ENCODE peak calls at places on chromosomes 6 and 20, in four cellular contexts. One of them, this sample, is unnamed.
A peak's percentile ranks its signal among the peaks of the same experiment; 100 is the strongest.

GRCh38 chr6:2111162-2111677 is 134.2 kb downstream of the GMDS start:
- DNase-seq in AG20443: peak; percentile 46
- DNase-seq in OCI-LY7: no peak
- DNase-seq in GM23338: no peak
- DNase-seq in this sample: no peak

GRCh38 chr6:7204726-7205125 is 97.0 kb downstream of the RREB1 start:
- DNase-seq in OCI-LY7: no peak
- DNase-seq in AG20443: peak; percentile 54
- DNase-seq in GM23338: no peak
- DNase-seq in this sample: no peak

GRCh38 chr20:62587757-62588402 is 54.4 kb upstream of the SLCO4A1 start:
- DNase-seq in OCI-LY7: no peak
- DNase-seq in GM23338: peak; percentile 76
- DNase-seq in AG20443: peak; percentile 61
- DNase-seq in this sample: peak; percentile 46

GRCh38 chr6:95294047-95294446 is 283.3 kb upstream of the MANEA start:
- DNase-seq in GM23338: peak; percentile 78
- DNase-seq in AG20443: no peak
- DNase-seq in OCI-LY7: no peak
- DNase-seq in this sample: no peak

GRCh38 chr20:47205577-47206123 is 150.8 kb downstream of the ZMYND8 start:
- DNase-seq in AG20443: peak; percentile 87
- DNase-seq in OCI-LY7: peak; percentile 56
- DNase-seq in GM23338: peak; percentile 74
- DNase-seq in this sample: peak; percentile 64

GRCh38 chr6:138580801-138581200 is 81.5 kb upstream of the NHSL1 start:
- DNase-seq in GM23338: no peak
- DNase-seq in OCI-LY7: no peak
- DNase-seq in AG20443: no peak
- DNase-seq in this sample: no peak

GRCh38 chr20:9919271-9920014 is 80.6 kb upstream of the PAK5 start:
- DNase-seq in GM23338: no peak
- DNase-seq in OCI-LY7: no peak
- DNase-seq in AG20443: no peak
- DNase-seq in this sample: no peak

GRCh38 chr20:53370345-53370961 is 223.2 kb downstream of the ZNF217 start:
- DNase-seq in OCI-LY7: no peak
- DNase-seq in AG20443: no peak
- DNase-seq in GM23338: no peak
- DNase-seq in this sample: no peak

GRCh38 chr6:169722362-169723199 is 1.7 kb downstream of the PHF10 start:
- DNase-seq in GM23338: peak; percentile 66
- DNase-seq in AG20443: peak; percentile 66
- DNase-seq in OCI-LY7: peak; percentile 59
- DNase-seq in this sample: peak; percentile 69

GRCh38 chr6:105363100-105363754 is 39.7 kb downstream of the PREP start:
- DNase-seq in GM23338: peak; percentile 32
- DNase-seq in OCI-LY7: no peak
- DNase-seq in AG20443: peak; percentile 36
- DNase-seq in this sample: no peak

GRCh38 chr6:16432075-16433032 is 194.0 kb downstream of the GMPR start:
- DNase-seq in GM23338: no peak
- DNase-seq in AG20443: peak; percentile 31
- DNase-seq in OCI-LY7: no peak
- DNase-seq in this sample: no peak